ENCODE peak calls at places on chromosomes 7 and 10, in five cellular contexts. K, Y, H, V and N are unnamed samples.

GRCh38 chr7:92794386-92794785 is 42.0 kb downstream of the CDK6 start:
- DNase-seq in V (no peak), K (no peak), H (no peak), Y (no peak), N (peak)

GRCh38 chr7:117193564-117193963 is 129.3 kb downstream of the WNT2 start:
- DNase-seq in Y (no peak), H (peak), V (no peak), K (no peak), N (peak)

GRCh38 chr10:42491001-42491592 is 147.3 kb downstream of the ZNF33B start:
- DNase-seq in Y (no peak), H (no peak), K (no peak), V (no peak), N (peak)

GRCh38 chr10:24415455-24416169 is 206.7 kb downstream of the KIAA1217 start:
- DNase-seq in Y (no peak), H (peak), V (no peak), K (peak), N (peak)

GRCh38 chr10:44316187-44316921 is 68.5 kb downstream of the CXCL12 start:
- DNase-seq in V (no peak), H (no peak), K (no peak), Y (peak), N (peak)

GRCh38 chr10:32851301-32851700 is 106.7 kb downstream of the ITGB1 start:
- DNase-seq in K (no peak), Y (no peak), V (no peak), H (peak), N (no peak)

GRCh38 chr7:116500071-116500853 is 724 bp downstream of the CAV2 start:
- DNase-seq in Y (no peak), V (no peak), H (peak), K (peak), N (peak)

GRCh38 chr7:134669388-134669787 is 22.7 kb downstream of the BPGM start:
- DNase-seq in H (peak), K (no peak), Y (no peak), V (no peak), N (no peak)

GRCh38 chr7:74023037-74023436 is 4.9 kb upstream of the ELN start:
- DNase-seq in K (peak), Y (no peak), H (peak), V (no peak), N (peak)

GRCh38 chr7:99125505-99125865 is 18.4 kb downstream of the SMURF1 start:
- DNase-seq in K (no peak), Y (no peak), H (no peak), V (no peak), N (no peak)

GRCh38 chr10:43671659-43672555 is 23.2 kb upstream of the ZNF32 start:
- DNase-seq in V (no peak), H (peak), K (peak), Y (peak), N (peak)

GRCh38 chr10:81600185-81600584 is 274.8 kb upstream of the NRG3 start:
- DNase-seq in V (no peak), H (peak), K (peak), Y (no peak), N (peak)

GRCh38 chr7:21912305-21912704 is 33.4 kb downstream of the CDCA7L start:
- DNase-seq in V (no peak), Y (no peak), H (peak), K (peak), N (no peak)